ENCODE peak calls at places on chromosomes 1 and 21, in eight cellular contexts. One of them, this sample, is unnamed. For H3K4me1, the result is how much of the 10 kb centered on the place peaks cover.

GRCh38 chr1:172917972-172918371 is 132.8 kb downstream of the TNFSF18 start:
- DNase-seq in GM23248: peak
- DNase-seq in Panc1: peak
- DNase-seq in neural progenitor cell: no peak
- DNase-seq in HCT116: peak
- DNase-seq in adrenal gland: no peak
- DNase-seq in lung: no peak
- DNase-seq in trophoblast cell: peak
- DNase-seq in this sample: no peak

GRCh38 chr1:975896-976683 is 5.8 kb downstream of the PERM1 start:
- DNase-seq in GM23248: peak
- DNase-seq in Panc1: no peak
- DNase-seq in neural progenitor cell: peak
- DNase-seq in HCT116: peak
- DNase-seq in adrenal gland: no peak
- DNase-seq in lung: no peak
- DNase-seq in trophoblast cell: peak
- DNase-seq in this sample: no peak

GRCh38 chr1:213985181-213986019 is 2.4 kb upstream of the PROX1 start:
- DNase-seq in GM23248: no peak
- DNase-seq in Panc1: no peak
- DNase-seq in neural progenitor cell: peak
- DNase-seq in HCT116: no peak
- DNase-seq in adrenal gland: no peak
- DNase-seq in lung: no peak
- DNase-seq in trophoblast cell: peak
- DNase-seq in this sample: no peak

GRCh38 chr1:65946376-65946775 is 153.7 kb downstream of the PDE4B start:
- DNase-seq in GM23248: peak
- DNase-seq in Panc1: no peak
- DNase-seq in neural progenitor cell: no peak
- DNase-seq in HCT116: no peak
- DNase-seq in adrenal gland: no peak
- DNase-seq in lung: no peak
- DNase-seq in trophoblast cell: no peak
- DNase-seq in this sample: no peak

GRCh38 chr1:52460686-52461085 is 56.3 kb downstream of the PRPF38A start:
- DNase-seq in GM23248: peak
- DNase-seq in Panc1: no peak
- DNase-seq in neural progenitor cell: no peak
- DNase-seq in HCT116: no peak
- DNase-seq in adrenal gland: no peak
- DNase-seq in lung: no peak
- DNase-seq in trophoblast cell: peak
- DNase-seq in this sample: no peak

GRCh38 chr1:96366516-96366915 is 355.1 kb upstream of the PTBP2 start:
- DNase-seq in GM23248: peak
- DNase-seq in Panc1: no peak
- DNase-seq in neural progenitor cell: no peak
- DNase-seq in HCT116: no peak
- DNase-seq in adrenal gland: no peak
- DNase-seq in lung: no peak
- DNase-seq in trophoblast cell: no peak
- DNase-seq in this sample: no peak

GRCh38 chr21:38751379-38752050 is 54.2 kb upstream of the ETS2 start:
- DNase-seq in GM23248: no peak
- DNase-seq in Panc1: no peak
- DNase-seq in neural progenitor cell: no peak
- DNase-seq in HCT116: no peak
- DNase-seq in adrenal gland: peak
- DNase-seq in lung: peak
- DNase-seq in trophoblast cell: no peak
- DNase-seq in this sample: no peak

GRCh38 chr21:29376556-29376955 is 77.8 kb downstream of the BACH1 start:
- DNase-seq in GM23248: peak
- DNase-seq in Panc1: no peak
- DNase-seq in neural progenitor cell: peak
- DNase-seq in HCT116: peak
- DNase-seq in adrenal gland: peak
- DNase-seq in lung: peak
- DNase-seq in trophoblast cell: no peak
- DNase-seq in this sample: no peak

GRCh38 chr1:152884085-152884484 is 6.0 kb downstream of the SMCP start:
- DNase-seq in GM23248: peak
- DNase-seq in Panc1: no peak
- DNase-seq in neural progenitor cell: no peak
- DNase-seq in HCT116: no peak
- DNase-seq in adrenal gland: no peak
- DNase-seq in lung: no peak
- DNase-seq in trophoblast cell: no peak
- DNase-seq in this sample: peak

GRCh38 chr1:214422137-214422671 is 129.2 kb downstream of the PTPN14 start:
- DNase-seq in GM23248: peak
- DNase-seq in Panc1: peak
- DNase-seq in neural progenitor cell: no peak
- DNase-seq in HCT116: no peak
- DNase-seq in adrenal gland: no peak
- DNase-seq in lung: no peak
- DNase-seq in trophoblast cell: peak
- DNase-seq in this sample: no peak

GRCh38 chr1:213136190-213136917 is 85.3 kb downstream of the RPS6KC1 start:
- DNase-seq in GM23248: no peak
- DNase-seq in Panc1: no peak
- DNase-seq in neural progenitor cell: no peak
- DNase-seq in HCT116: no peak
- DNase-seq in adrenal gland: no peak
- DNase-seq in lung: no peak
- DNase-seq in trophoblast cell: peak
- DNase-seq in this sample: no peak

GRCh38 chr1:94022471-94023189 is 98.3 kb downstream of the ABCA4 start:
- DNase-seq in GM23248: peak
- DNase-seq in Panc1: peak
- DNase-seq in neural progenitor cell: no peak
- DNase-seq in HCT116: no peak
- DNase-seq in adrenal gland: no peak
- DNase-seq in lung: peak
- DNase-seq in trophoblast cell: no peak
- DNase-seq in this sample: no peak

GRCh38 chr1:219542828-219543518 is 69.9 kb downstream of the ZC3H11B start:
- DNase-seq in GM23248: peak
- DNase-seq in Panc1: no peak
- DNase-seq in neural progenitor cell: no peak
- DNase-seq in HCT116: no peak
- DNase-seq in adrenal gland: no peak
- DNase-seq in lung: no peak
- DNase-seq in trophoblast cell: no peak
- DNase-seq in this sample: no peak

GRCh38 chr1:153415850-153416570 is at the start of gene S100A7A:
- DNase-seq in GM23248: no peak
- DNase-seq in Panc1: no peak
- DNase-seq in neural progenitor cell: no peak
- DNase-seq in HCT116: no peak
- DNase-seq in adrenal gland: no peak
- DNase-seq in lung: no peak
- DNase-seq in trophoblast cell: no peak
- DNase-seq in this sample: no peak

GRCh38 chr21:33265664-33266049 is 510 bp upstream of the IL10RB start:
- DNase-seq in GM23248: peak
- DNase-seq in Panc1: no peak
- DNase-seq in neural progenitor cell: peak
- DNase-seq in HCT116: no peak
- DNase-seq in adrenal gland: peak
- DNase-seq in lung: peak
- DNase-seq in trophoblast cell: peak
- DNase-seq in this sample: no peak

GRCh38 chr21:33266784-33267135 is 593 bp downstream of the IL10RB start:
- DNase-seq in GM23248: peak
- DNase-seq in Panc1: no peak
- DNase-seq in neural progenitor cell: no peak
- DNase-seq in HCT116: no peak
- DNase-seq in adrenal gland: no peak
- DNase-seq in lung: no peak
- DNase-seq in trophoblast cell: no peak
- DNase-seq in this sample: no peak

GRCh38 chr21:33268392-33268735 is 2.2 kb downstream of the IL10RB start:
- DNase-seq in GM23248: no peak
- DNase-seq in Panc1: no peak
- DNase-seq in neural progenitor cell: no peak
- DNase-seq in HCT116: no peak
- DNase-seq in adrenal gland: no peak
- DNase-seq in lung: no peak
- DNase-seq in trophoblast cell: no peak
- DNase-seq in this sample: no peak

GRCh38 chr21:33266050-33266783 is at the start of gene IL10RB:
- DNase-seq in GM23248: peak
- DNase-seq in Panc1: no peak
- DNase-seq in neural progenitor cell: peak
- DNase-seq in HCT116: no peak
- DNase-seq in adrenal gland: peak
- DNase-seq in lung: peak
- DNase-seq in trophoblast cell: peak
- DNase-seq in this sample: peak

GRCh38 chr21:33267250-33267649 is 1.1 kb downstream of the IL10RB start:
- DNase-seq in GM23248: peak
- DNase-seq in Panc1: no peak
- DNase-seq in neural progenitor cell: no peak
- DNase-seq in HCT116: no peak
- DNase-seq in adrenal gland: no peak
- DNase-seq in lung: no peak
- DNase-seq in trophoblast cell: no peak
- DNase-seq in this sample: no peak
- H3K4me1 ChIP-seq in GM23248: under half
- H3K4me1 ChIP-seq in Panc1: under half
- H3K4me1 ChIP-seq in neural progenitor cell: under half
- H3K4me1 ChIP-seq in HCT116: under half
- H3K4me1 ChIP-seq in adrenal gland: under half
- H3K4me1 ChIP-seq in lung: under half
- H3K4me1 ChIP-seq in trophoblast cell: under half
- H3K4me1 ChIP-seq in this sample: under half

DNA sequence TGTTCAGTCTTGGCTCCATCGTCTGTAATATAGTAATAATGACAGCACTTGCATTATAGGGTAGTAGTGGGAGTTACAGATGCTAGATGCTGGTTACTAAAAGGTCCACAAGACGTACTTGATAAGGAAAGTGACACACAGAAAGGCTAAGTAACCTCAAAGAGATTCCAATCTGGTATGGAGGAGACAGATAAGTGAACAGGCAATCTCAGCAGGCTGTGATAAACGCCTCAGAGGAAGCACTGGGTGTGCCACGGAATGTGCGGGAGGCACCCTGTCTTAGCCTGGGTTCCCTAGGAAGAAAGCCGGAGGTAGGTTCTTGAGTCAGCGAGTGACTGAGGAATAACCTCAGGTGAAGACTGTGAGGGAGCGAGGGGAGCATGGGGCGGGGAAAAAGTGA is 4.6 kb upstream of the CTPS1 start:
- DNase-seq in GM23248: no peak
- DNase-seq in Panc1: no peak
- DNase-seq in neural progenitor cell: no peak
- DNase-seq in HCT116: no peak
- DNase-seq in adrenal gland: no peak
- DNase-seq in lung: no peak
- DNase-seq in trophoblast cell: peak
- DNase-seq in this sample: no peak
- H3K4me1 ChIP-seq in GM23248: under half
- H3K4me1 ChIP-seq in Panc1: under half
- H3K4me1 ChIP-seq in neural progenitor cell: under half
- H3K4me1 ChIP-seq in HCT116: under half
- H3K4me1 ChIP-seq in adrenal gland: under half
- H3K4me1 ChIP-seq in lung: under half
- H3K4me1 ChIP-seq in trophoblast cell: under half
- H3K4me1 ChIP-seq in this sample: under half

DNA sequence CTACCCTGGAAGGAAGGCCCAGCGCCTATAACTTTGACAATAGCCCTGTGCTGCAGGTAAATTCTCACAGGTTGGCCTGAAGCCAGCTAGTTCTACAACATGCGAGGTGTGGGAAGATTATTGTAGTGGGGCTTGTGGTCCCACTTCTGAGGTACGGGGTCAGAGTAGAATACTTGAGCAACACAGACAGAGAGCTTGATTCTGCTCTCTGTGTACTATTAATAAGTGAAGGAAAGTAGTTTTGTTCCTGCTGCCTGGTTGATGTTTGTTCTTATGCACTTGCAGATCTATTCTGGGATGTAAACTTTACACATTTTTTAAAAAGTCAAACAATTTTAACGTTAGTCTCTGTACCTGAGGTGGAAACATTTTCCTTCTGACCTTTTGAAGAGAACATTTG is 80.4 kb downstream of the LAMC1 start:
- DNase-seq in GM23248: no peak
- DNase-seq in Panc1: no peak
- DNase-seq in neural progenitor cell: no peak
- DNase-seq in HCT116: no peak
- DNase-seq in adrenal gland: no peak
- DNase-seq in lung: no peak
- DNase-seq in trophoblast cell: no peak
- DNase-seq in this sample: no peak
- H3K4me1 ChIP-seq in GM23248: under half
- H3K4me1 ChIP-seq in Panc1: under half
- H3K4me1 ChIP-seq in neural progenitor cell: under half
- H3K4me1 ChIP-seq in HCT116: under half
- H3K4me1 ChIP-seq in adrenal gland: under half
- H3K4me1 ChIP-seq in lung: under half
- H3K4me1 ChIP-seq in trophoblast cell: under half
- H3K4me1 ChIP-seq in this sample: half or more

GRCh38 chr1:204106825-204107224 is 33.9 kb downstream of the SOX13 start:
- DNase-seq in GM23248: no peak
- DNase-seq in Panc1: no peak
- DNase-seq in neural progenitor cell: no peak
- DNase-seq in HCT116: no peak
- DNase-seq in adrenal gland: no peak
- DNase-seq in lung: no peak
- DNase-seq in trophoblast cell: no peak
- DNase-seq in this sample: no peak
- H3K4me1 ChIP-seq in GM23248: under half
- H3K4me1 ChIP-seq in Panc1: under half
- H3K4me1 ChIP-seq in neural progenitor cell: half or more
- H3K4me1 ChIP-seq in HCT116: under half
- H3K4me1 ChIP-seq in adrenal gland: under half
- H3K4me1 ChIP-seq in lung: under half
- H3K4me1 ChIP-seq in trophoblast cell: under half
- H3K4me1 ChIP-seq in this sample: half or more

DNA sequence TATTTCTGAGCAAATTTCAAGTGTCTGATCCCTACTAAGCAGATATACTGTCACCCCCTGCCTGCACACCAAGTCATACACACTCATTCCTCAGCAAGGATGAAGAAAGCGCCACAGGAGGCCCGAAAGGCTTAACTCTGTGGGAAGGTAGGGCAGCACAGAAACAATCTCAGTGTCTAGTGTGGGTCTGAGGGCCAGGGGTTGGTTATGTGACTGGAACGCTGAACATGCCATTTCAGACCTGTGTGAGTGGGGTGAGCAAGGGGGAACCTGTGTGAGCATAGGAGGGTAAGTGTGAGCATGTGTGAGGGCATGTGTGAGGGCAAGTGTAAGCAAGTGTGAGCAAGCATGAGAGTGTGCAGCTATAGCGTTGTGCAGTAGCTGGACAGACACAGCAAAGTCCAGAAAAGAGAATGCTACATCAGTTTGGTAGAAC is 6.2 kb downstream of the ITPKB start:
- DNase-seq in GM23248: no peak
- DNase-seq in Panc1: no peak
- DNase-seq in neural progenitor cell: peak
- DNase-seq in HCT116: no peak
- DNase-seq in adrenal gland: no peak
- DNase-seq in lung: no peak
- DNase-seq in trophoblast cell: no peak
- DNase-seq in this sample: no peak
- H3K4me1 ChIP-seq in GM23248: under half
- H3K4me1 ChIP-seq in Panc1: under half
- H3K4me1 ChIP-seq in neural progenitor cell: under half
- H3K4me1 ChIP-seq in HCT116: under half
- H3K4me1 ChIP-seq in adrenal gland: under half
- H3K4me1 ChIP-seq in lung: under half
- H3K4me1 ChIP-seq in trophoblast cell: under half
- H3K4me1 ChIP-seq in this sample: half or more